ENCODE peak calls at places on chromosomes 13 and 19, in four cellular contexts. Y is HFF-Myc; L is CD4-positive, CD25-positive, alpha-beta regulatory T cell; P is AG09309. U is an unnamed sample.

GRCh38 chr13:68257111-68257842 is 1027.1 kb upstream of the PCDH9 start:
- DNase-seq in Y (no peak), L (no peak), P (no peak), U (no peak)

GRCh38 chr13:98557934-98558630 is 18.8 kb downstream of the STK24 start:
- DNase-seq in Y (no peak), L (no peak), P (no peak), U (peak; percentile 29)

GRCh38 chr19:5397804-5398692 is 57.2 kb upstream of the ZNRF4 start:
- DNase-seq in Y (no peak), L (no peak), P (no peak), U (no peak)

GRCh38 chr19:2223391-2223790 is 12.7 kb downstream of the PLEKHJ1 start:
- DNase-seq in Y (no peak), L (no peak), P (no peak), U (no peak)

GRCh38 chr19:912181-913079 is 589 bp downstream of the R3HDM4 start:
- DNase-seq in Y (no peak), L (peak; percentile 50), P (no peak), U (no peak)

GRCh38 chr13:20684535-20684934 is 19.0 kb upstream of the IL17D start:
- DNase-seq in Y (no peak), L (no peak), P (no peak), U (no peak)

GRCh38 chr13:40598599-40598998 is 67.8 kb downstream of the FOXO1 start:
- DNase-seq in Y (no peak), L (no peak), P (no peak), U (no peak)

GRCh38 chr13:44030615-44031014 is 150.9 kb downstream of the LACC1 start:
- DNase-seq in Y (no peak), L (no peak), P (no peak), U (no peak)

GRCh38 chr19:5452594-5453565 is 2.3 kb upstream of the ZNRF4 start:
- DNase-seq in Y (no peak), L (no peak), P (no peak), U (no peak)

GRCh38 chr19:35261356-35262100 is 7.2 kb upstream of the USF2 start:
- DNase-seq in Y (no peak), L (no peak), P (no peak), U (no peak)

GRCh38 chr13:26600345-26600761 is 42.9 kb downstream of the WASF3 start:
- DNase-seq in Y (no peak), L (no peak), P (no peak), U (no peak)

GRCh38 chr13:29756506-29756905 is 93.9 kb downstream of the UBL3 start:
- DNase-seq in Y (no peak), L (no peak), P (no peak), U (no peak)
- H3K4me3 ChIP-seq in Y (no peak overlapping the region), L (no peak overlapping the region), P (no peak overlapping the region), U (no peak overlapping the region)

DNA sequence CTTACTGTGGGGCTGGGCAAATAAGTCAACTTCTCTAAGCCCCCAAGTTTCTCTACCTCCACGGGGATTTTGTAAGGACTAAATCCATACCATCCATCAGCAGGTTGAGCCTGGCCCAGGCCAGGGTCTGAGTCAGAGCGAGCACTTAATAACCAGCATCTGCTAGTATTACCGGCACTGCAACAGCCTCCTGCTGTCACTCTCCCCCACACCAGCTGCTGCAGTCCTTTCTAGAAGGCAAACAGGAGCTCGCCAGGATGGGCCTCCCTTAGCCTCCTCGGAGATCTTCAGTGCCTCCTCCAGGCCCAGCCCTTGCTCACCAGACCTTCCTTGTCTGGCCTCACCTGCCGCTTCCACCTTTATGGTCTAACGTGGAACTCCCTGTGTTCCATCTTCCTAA is 3.2 kb downstream of the NAPA start:
- DNase-seq in Y (no peak), L (no peak), P (no peak), U (no peak)
- H3K4me3 ChIP-seq in Y (no peak overlapping the region), L (no peak overlapping the region), P (no peak overlapping the region), U (no peak overlapping the region)

GRCh38 chr13:27919934-27920676 is at the start of gene PDX1:
- DNase-seq in Y (no peak), L (peak; percentile 28), P (no peak), U (no peak)
- H3K4me3 ChIP-seq in Y (peak within 1 kb of the TSS; percentile 7), L (no peak within 1 kb of the TSS), P (peak within 1 kb of the TSS; percentile 34), U (peak within 1 kb of the TSS; percentile 32)

DNA sequence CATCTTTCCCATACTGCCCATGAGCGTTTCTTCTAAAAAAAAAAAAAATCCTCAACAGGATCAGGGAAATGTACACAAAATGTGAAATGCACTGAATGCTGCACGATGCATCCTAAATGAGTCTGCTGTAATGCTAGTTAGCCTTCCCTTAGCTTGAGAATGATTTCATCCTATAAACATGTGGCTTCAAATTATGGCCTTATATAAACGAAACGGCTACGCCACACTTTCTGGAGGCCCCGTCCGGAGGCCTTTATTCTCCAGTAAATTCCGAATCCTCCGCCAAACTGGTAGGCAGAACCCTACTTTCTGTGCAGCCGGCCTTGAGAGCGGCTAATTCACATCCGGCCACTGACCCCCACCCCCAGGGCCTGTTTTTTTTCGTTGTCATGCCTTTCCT is 13.7 kb downstream of the MYO9B start:
- DNase-seq in Y (no peak), L (no peak), P (peak; percentile 31), U (no peak)
- H3K4me3 ChIP-seq in Y (peak overlapping the region; percentile 2), L (no peak overlapping the region), P (no peak overlapping the region), U (no peak overlapping the region)

U was measured in AG04449.